ENCODE peak calls at places on chromosomes 16 and 17, in eight cellular contexts. One of them, this sample, is unnamed.
A peak's percentile ranks its signal among the peaks of the same experiment; 100 is the strongest.

GRCh38 chr17:45735488-45735887 is 48.6 kb upstream of the CRHR1 start:
- ATAC-seq in HCT116: no peak
- ATAC-seq in body of pancreas: no peak
- ATAC-seq in GM12878: no peak
- ATAC-seq in heart left ventricle: no peak
- ATAC-seq in A549: no peak
- ATAC-seq in gastrocnemius medialis: no peak
- ATAC-seq in HepG2: no peak
- ATAC-seq in this sample: no peak

GRCh38 chr16:79081292-79082066 is 519.1 kb downstream of the MAF start:
- ATAC-seq in HCT116: no peak
- ATAC-seq in body of pancreas: no peak
- ATAC-seq in GM12878: no peak
- ATAC-seq in heart left ventricle: no peak
- ATAC-seq in A549: no peak
- ATAC-seq in gastrocnemius medialis: no peak
- ATAC-seq in HepG2: peak; percentile 93
- ATAC-seq in this sample: no peak

GRCh38 chr16:1125471-1125870 is 27.4 kb upstream of the CACNA1H start:
- ATAC-seq in HCT116: peak; percentile 90
- ATAC-seq in body of pancreas: peak; percentile 17
- ATAC-seq in GM12878: no peak
- ATAC-seq in heart left ventricle: no peak
- ATAC-seq in A549: peak; percentile 77
- ATAC-seq in gastrocnemius medialis: no peak
- ATAC-seq in HepG2: no peak
- ATAC-seq in this sample: peak; percentile 56

GRCh38 chr16:189604-190186 is 9.4 kb downstream of the HBQ1 start:
- ATAC-seq in HCT116: no peak
- ATAC-seq in body of pancreas: no peak
- ATAC-seq in GM12878: no peak
- ATAC-seq in heart left ventricle: no peak
- ATAC-seq in A549: peak; percentile 25
- ATAC-seq in gastrocnemius medialis: no peak
- ATAC-seq in HepG2: no peak
- ATAC-seq in this sample: no peak

GRCh38 chr17:75594499-75595283 is 7.1 kb downstream of the MYO15B start:
- ATAC-seq in HCT116: peak; percentile 39
- ATAC-seq in body of pancreas: no peak
- ATAC-seq in GM12878: peak; percentile 10
- ATAC-seq in heart left ventricle: no peak
- ATAC-seq in A549: peak; percentile 57
- ATAC-seq in gastrocnemius medialis: no peak
- ATAC-seq in HepG2: peak; percentile 49
- ATAC-seq in this sample: no peak

GRCh38 chr17:44655983-44656700 is at the start of gene MEIOC:
- ATAC-seq in HCT116: peak; percentile 4
- ATAC-seq in body of pancreas: peak; percentile 12
- ATAC-seq in GM12878: peak; percentile 62
- ATAC-seq in heart left ventricle: no peak
- ATAC-seq in A549: peak; percentile 97
- ATAC-seq in gastrocnemius medialis: no peak
- ATAC-seq in HepG2: no peak
- ATAC-seq in this sample: no peak

GRCh38 chr17:9714801-9715200 is 69.5 kb downstream of the USP43 start:
- ATAC-seq in HCT116: no peak
- ATAC-seq in body of pancreas: no peak
- ATAC-seq in GM12878: no peak
- ATAC-seq in heart left ventricle: no peak
- ATAC-seq in A549: no peak
- ATAC-seq in gastrocnemius medialis: no peak
- ATAC-seq in HepG2: no peak
- ATAC-seq in this sample: no peak

GRCh38 chr16:85401917-85402766 is 211.0 kb upstream of the GSE1 start:
- ATAC-seq in HCT116: no peak
- ATAC-seq in body of pancreas: no peak
- ATAC-seq in GM12878: no peak
- ATAC-seq in heart left ventricle: no peak
- ATAC-seq in A549: peak; percentile 25
- ATAC-seq in gastrocnemius medialis: no peak
- ATAC-seq in HepG2: no peak
- ATAC-seq in this sample: no peak

GRCh38 chr17:27296427-27296979 is 2.6 kb downstream of the WSB1 start:
- ATAC-seq in HCT116: no peak
- ATAC-seq in body of pancreas: no peak
- ATAC-seq in GM12878: peak; percentile 2
- ATAC-seq in heart left ventricle: no peak
- ATAC-seq in A549: no peak
- ATAC-seq in gastrocnemius medialis: no peak
- ATAC-seq in HepG2: no peak
- ATAC-seq in this sample: no peak

GRCh38 chr16:57868913-57869520 is 66.7 kb upstream of the KIFC3 start:
- ATAC-seq in HCT116: no peak
- ATAC-seq in body of pancreas: no peak
- ATAC-seq in GM12878: no peak
- ATAC-seq in heart left ventricle: no peak
- ATAC-seq in A549: no peak
- ATAC-seq in gastrocnemius medialis: no peak
- ATAC-seq in HepG2: peak; percentile 60
- ATAC-seq in this sample: no peak

GRCh38 chr16:17359778-17360177 is 111.0 kb downstream of the XYLT1 start:
- ATAC-seq in HCT116: no peak
- ATAC-seq in body of pancreas: no peak
- ATAC-seq in GM12878: peak; percentile 80
- ATAC-seq in heart left ventricle: no peak
- ATAC-seq in A549: no peak
- ATAC-seq in gastrocnemius medialis: no peak
- ATAC-seq in HepG2: no peak
- ATAC-seq in this sample: no peak

GRCh38 chr16:88713568-88714419 is 7.5 kb downstream of the CTU2 start:
- ATAC-seq in HCT116: peak; percentile 59
- ATAC-seq in body of pancreas: no peak
- ATAC-seq in GM12878: peak; percentile 20
- ATAC-seq in heart left ventricle: peak; percentile 24
- ATAC-seq in A549: peak; percentile 42
- ATAC-seq in gastrocnemius medialis: no peak
- ATAC-seq in HepG2: peak; percentile 9
- ATAC-seq in this sample: no peak

GRCh38 chr16:482468-483185 is 44.9 kb upstream of the CAPN15 start:
- ATAC-seq in HCT116: no peak
- ATAC-seq in body of pancreas: no peak
- ATAC-seq in GM12878: no peak
- ATAC-seq in heart left ventricle: peak; percentile 30
- ATAC-seq in A549: no peak
- ATAC-seq in gastrocnemius medialis: no peak
- ATAC-seq in HepG2: no peak
- ATAC-seq in this sample: no peak

GRCh38 chr16:31700200-31700529 is 172.5 kb downstream of the AHSP start:
- ATAC-seq in HCT116: peak; percentile 99
- ATAC-seq in body of pancreas: no peak
- ATAC-seq in GM12878: peak; percentile 95
- ATAC-seq in heart left ventricle: no peak
- ATAC-seq in A549: peak; percentile 99
- ATAC-seq in gastrocnemius medialis: peak; percentile 78
- ATAC-seq in HepG2: no peak
- ATAC-seq in this sample: no peak

GRCh38 chr17:62049299-62049698 is 15.8 kb downstream of the MED13 start:
- ATAC-seq in HCT116: no peak
- ATAC-seq in body of pancreas: no peak
- ATAC-seq in GM12878: no peak
- ATAC-seq in heart left ventricle: no peak
- ATAC-seq in A549: no peak
- ATAC-seq in gastrocnemius medialis: no peak
- ATAC-seq in HepG2: no peak
- ATAC-seq in this sample: no peak

GRCh38 chr16:66539628-66540469 is 10.1 kb downstream of the TK2 start:
- ATAC-seq in HCT116: no peak
- ATAC-seq in body of pancreas: no peak
- ATAC-seq in GM12878: peak; percentile 84
- ATAC-seq in heart left ventricle: no peak
- ATAC-seq in A549: no peak
- ATAC-seq in gastrocnemius medialis: no peak
- ATAC-seq in HepG2: peak; percentile 21
- ATAC-seq in this sample: no peak

DNA sequence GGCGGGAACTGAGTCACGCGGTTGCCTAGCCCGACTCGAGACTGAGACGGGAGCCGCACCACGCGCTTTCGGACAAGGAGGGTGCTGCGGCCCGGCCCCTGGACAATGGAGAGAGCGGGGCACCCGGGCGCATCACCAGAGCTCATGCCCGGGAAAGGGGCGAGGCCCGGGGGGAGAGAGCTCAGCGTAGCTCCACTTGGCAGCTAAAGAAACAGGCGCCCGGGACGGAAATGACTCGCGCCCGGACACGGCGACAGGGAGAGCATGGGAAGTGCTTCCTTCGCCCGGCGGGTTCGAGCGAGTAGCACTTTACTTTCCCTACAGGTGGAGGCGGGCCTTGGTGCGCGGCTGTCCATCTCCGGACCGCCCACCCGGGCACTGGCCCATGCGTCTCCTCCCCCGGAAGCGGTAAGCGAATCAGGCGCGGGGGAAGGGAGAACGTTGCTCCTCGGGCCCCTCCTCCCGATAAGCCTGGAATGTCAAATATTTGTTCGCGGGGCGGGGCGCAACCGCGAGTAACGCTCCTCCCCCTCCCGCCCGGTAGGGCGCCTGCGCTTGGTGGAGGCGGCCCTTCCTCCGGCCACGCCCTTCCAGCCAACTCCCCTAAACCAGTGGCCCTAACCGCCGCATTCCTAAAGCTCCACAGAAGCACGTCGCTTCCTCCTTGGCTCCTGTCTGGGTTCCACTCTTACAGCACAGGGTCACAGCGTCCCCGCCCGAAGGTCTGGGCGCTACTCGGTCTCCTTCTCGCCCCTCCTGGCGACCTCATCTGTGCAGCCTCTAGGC is 1.5 kb upstream of the ESRP2 start:
- ATAC-seq in HCT116: peak; percentile 77
- ATAC-seq in body of pancreas: peak; percentile 71
- ATAC-seq in GM12878: peak; percentile 93
- ATAC-seq in heart left ventricle: peak; percentile 93
- ATAC-seq in A549: peak; percentile 94
- ATAC-seq in gastrocnemius medialis: peak; percentile 82
- ATAC-seq in HepG2: peak; percentile 71
- ATAC-seq in this sample: peak; percentile 94
- TF ChIP-seq POLR2A in HCT116: peak; percentile 94
- TF ChIP-seq POLR2A in body of pancreas: peak; percentile 83
- TF ChIP-seq POLR2A in GM12878: peak; percentile 76
- TF ChIP-seq POLR2A in heart left ventricle: peak; percentile 95
- TF ChIP-seq POLR2A in A549: peak; percentile 97
- TF ChIP-seq POLR2A in gastrocnemius medialis: peak; percentile 76
- TF ChIP-seq POLR2A in HepG2: peak; percentile 91
- TF ChIP-seq POLR2A in this sample: peak; percentile 61

GRCh38 chr16:27636453-27637200 is 86.7 kb downstream of the KATNIP start:
- ATAC-seq in HCT116: no peak
- ATAC-seq in body of pancreas: no peak
- ATAC-seq in GM12878: no peak
- ATAC-seq in heart left ventricle: no peak
- ATAC-seq in A549: no peak
- ATAC-seq in gastrocnemius medialis: no peak
- ATAC-seq in HepG2: no peak
- ATAC-seq in this sample: no peak
- H3K27ac ChIP-seq in HCT116: no peak overlapping the region
- H3K27ac ChIP-seq in body of pancreas: no peak overlapping the region
- H3K27ac ChIP-seq in GM12878: no peak overlapping the region
- H3K27ac ChIP-seq in heart left ventricle: no peak overlapping the region
- H3K27ac ChIP-seq in A549: no peak overlapping the region
- H3K27ac ChIP-seq in gastrocnemius medialis: no peak overlapping the region
- H3K27ac ChIP-seq in HepG2: no peak overlapping the region
- H3K27ac ChIP-seq in this sample: no peak overlapping the region

GRCh38 chr17:81871387-81872120 is 417 bp upstream of the ARHGDIA start:
- ATAC-seq in HCT116: peak; percentile 0
- ATAC-seq in body of pancreas: peak; percentile 33
- ATAC-seq in GM12878: peak; percentile 30
- ATAC-seq in heart left ventricle: peak; percentile 40
- ATAC-seq in A549: no peak
- ATAC-seq in gastrocnemius medialis: peak; percentile 83
- ATAC-seq in HepG2: no peak
- ATAC-seq in this sample: peak; percentile 23
- TF ChIP-seq POLR2A in HCT116: no peak
- TF ChIP-seq POLR2A in body of pancreas: peak; percentile 92
- TF ChIP-seq POLR2A in GM12878: peak; percentile 71
- TF ChIP-seq POLR2A in heart left ventricle: peak; percentile 95
- TF ChIP-seq POLR2A in A549: peak; percentile 77
- TF ChIP-seq POLR2A in gastrocnemius medialis: peak; percentile 95
- TF ChIP-seq POLR2A in HepG2: peak; percentile 58
- TF ChIP-seq POLR2A in this sample: peak; percentile 93

GRCh38 chr16:81516478-81517149 is 72.0 kb downstream of the CMIP start:
- ATAC-seq in HCT116: no peak
- ATAC-seq in body of pancreas: no peak
- ATAC-seq in GM12878: no peak
- ATAC-seq in heart left ventricle: no peak
- ATAC-seq in A549: no peak
- ATAC-seq in gastrocnemius medialis: no peak
- ATAC-seq in HepG2: no peak
- ATAC-seq in this sample: no peak

GRCh38 chr16:81519298-81520150 is 74.9 kb downstream of the CMIP start:
- ATAC-seq in HCT116: no peak
- ATAC-seq in body of pancreas: no peak
- ATAC-seq in GM12878: peak; percentile 90
- ATAC-seq in heart left ventricle: peak; percentile 25
- ATAC-seq in A549: peak; percentile 9
- ATAC-seq in gastrocnemius medialis: no peak
- ATAC-seq in HepG2: peak; percentile 23
- ATAC-seq in this sample: no peak

GRCh38 chr16:81517150-81517499 is 72.5 kb downstream of the CMIP start:
- ATAC-seq in HCT116: no peak
- ATAC-seq in body of pancreas: no peak
- ATAC-seq in GM12878: no peak
- ATAC-seq in heart left ventricle: no peak
- ATAC-seq in A549: no peak
- ATAC-seq in gastrocnemius medialis: no peak
- ATAC-seq in HepG2: no peak
- ATAC-seq in this sample: no peak

GRCh38 chr16:81518439-81518757 is 73.8 kb downstream of the CMIP start:
- ATAC-seq in HCT116: no peak
- ATAC-seq in body of pancreas: no peak
- ATAC-seq in GM12878: no peak
- ATAC-seq in heart left ventricle: no peak
- ATAC-seq in A549: no peak
- ATAC-seq in gastrocnemius medialis: no peak
- ATAC-seq in HepG2: no peak
- ATAC-seq in this sample: no peak

DNA sequence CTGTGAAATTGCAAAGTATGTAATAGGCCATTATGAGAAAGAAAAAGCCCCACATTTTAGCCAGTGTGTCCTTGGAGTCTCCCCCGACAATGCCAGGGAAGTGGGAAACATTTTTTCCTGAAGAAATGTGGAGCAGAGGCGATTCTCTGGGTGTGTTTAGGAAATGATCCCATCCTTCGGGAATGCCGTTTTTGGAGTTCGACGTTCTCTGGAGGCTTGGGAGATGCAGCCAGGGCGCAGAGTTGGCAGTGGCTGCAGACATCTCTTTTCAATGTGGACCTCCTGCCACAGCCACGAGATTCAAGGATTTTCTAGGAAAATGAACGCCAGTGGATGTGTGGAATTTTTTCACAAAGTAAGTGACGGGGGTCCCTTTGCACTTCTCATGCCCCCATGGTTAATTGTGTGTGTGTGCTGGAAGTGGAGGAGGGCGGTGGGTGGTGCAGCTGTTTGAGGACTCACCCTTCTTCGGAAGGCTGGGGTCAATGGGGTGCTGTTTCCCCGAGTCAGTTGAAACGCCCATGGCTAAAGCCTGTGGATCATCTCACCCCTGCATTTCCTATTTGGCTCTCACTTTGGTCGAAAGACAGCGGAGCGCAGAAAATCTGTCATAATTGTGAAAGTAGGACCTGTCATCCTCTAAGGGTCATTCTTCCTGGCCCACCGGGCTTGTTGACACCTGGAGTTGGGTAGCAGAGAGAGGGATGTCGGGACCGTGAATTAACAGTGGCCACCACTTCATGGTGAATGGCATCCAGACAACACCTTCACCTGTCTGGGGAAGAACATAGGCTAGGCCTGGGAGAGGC is 73.2 kb downstream of the CMIP start:
- ATAC-seq in HCT116: no peak
- ATAC-seq in body of pancreas: no peak
- ATAC-seq in GM12878: no peak
- ATAC-seq in heart left ventricle: no peak
- ATAC-seq in A549: no peak
- ATAC-seq in gastrocnemius medialis: no peak
- ATAC-seq in HepG2: no peak
- ATAC-seq in this sample: no peak
- H3K27ac ChIP-seq in HCT116: no peak overlapping the region
- H3K27ac ChIP-seq in body of pancreas: no peak overlapping the region
- H3K27ac ChIP-seq in GM12878: no peak overlapping the region
- H3K27ac ChIP-seq in heart left ventricle: peak overlapping the region; percentile 18
- H3K27ac ChIP-seq in A549: peak overlapping the region; percentile 22
- H3K27ac ChIP-seq in gastrocnemius medialis: no peak overlapping the region
- H3K27ac ChIP-seq in HepG2: no peak overlapping the region
- H3K27ac ChIP-seq in this sample: peak overlapping the region; percentile 52